ENCODE peak calls at places on chromosomes 11 and 22, in six cellular contexts. One of them, this sample, is unnamed. For H3K27me3 and H3K4me1, the result is how much of the 10 kb centered on the place peaks cover.

GRCh38 chr11:313787-314547 is at the start of gene IFITM1:
- DNase-seq in HAP-1: peak
- DNase-seq in ovary: no peak
- DNase-seq in CD8-positive, alpha-beta T cell: peak
- DNase-seq in tibial artery: no peak
- DNase-seq in fibroblast of lung: peak
- DNase-seq in this sample: peak

GRCh38 chr11:69157156-69157821 is 1.6 kb downstream of the SMIM38 start:
- DNase-seq in ovary: no peak
- DNase-seq in CD8-positive, alpha-beta T cell: no peak
- DNase-seq in HAP-1: no peak
- DNase-seq in fibroblast of lung: peak
- DNase-seq in tibial artery: no peak
- DNase-seq in this sample: no peak

GRCh38 chr11:118615282-118615979 is 8.0 kb downstream of the PHLDB1 start:
- DNase-seq in tibial artery: peak
- DNase-seq in CD8-positive, alpha-beta T cell: no peak
- DNase-seq in ovary: no peak
- DNase-seq in fibroblast of lung: no peak
- DNase-seq in HAP-1: peak
- DNase-seq in this sample: no peak

GRCh38 chr22:23777776-23778575 is 5.3 kb downstream of the MMP11 start:
- DNase-seq in CD8-positive, alpha-beta T cell: no peak
- DNase-seq in tibial artery: peak
- DNase-seq in fibroblast of lung: no peak
- DNase-seq in ovary: no peak
- DNase-seq in HAP-1: no peak
- DNase-seq in this sample: no peak

GRCh38 chr11:72326151-72326842 is 82.3 kb upstream of the PHOX2A start:
- DNase-seq in CD8-positive, alpha-beta T cell: no peak
- DNase-seq in tibial artery: no peak
- DNase-seq in fibroblast of lung: peak
- DNase-seq in ovary: no peak
- DNase-seq in HAP-1: no peak
- DNase-seq in this sample: no peak

GRCh38 chr22:30327864-30328345 is 1.2 kb upstream of the TBC1D10A start:
- DNase-seq in tibial artery: no peak
- DNase-seq in HAP-1: no peak
- DNase-seq in CD8-positive, alpha-beta T cell: no peak
- DNase-seq in fibroblast of lung: no peak
- DNase-seq in ovary: no peak
- DNase-seq in this sample: no peak

GRCh38 chr11:70483077-70483861 is 84.9 kb downstream of the CTTN start:
- DNase-seq in fibroblast of lung: peak
- DNase-seq in CD8-positive, alpha-beta T cell: no peak
- DNase-seq in ovary: no peak
- DNase-seq in tibial artery: no peak
- DNase-seq in HAP-1: no peak
- DNase-seq in this sample: no peak

GRCh38 chr11:78251083-78251699 is 62.5 kb downstream of the USP35 start:
- DNase-seq in ovary: no peak
- DNase-seq in fibroblast of lung: peak
- DNase-seq in HAP-1: peak
- DNase-seq in CD8-positive, alpha-beta T cell: no peak
- DNase-seq in tibial artery: no peak
- DNase-seq in this sample: no peak

GRCh38 chr11:111307472-111308108 is 9.2 kb downstream of the POU2AF3 start:
- DNase-seq in HAP-1: no peak
- DNase-seq in fibroblast of lung: no peak
- DNase-seq in ovary: no peak
- DNase-seq in CD8-positive, alpha-beta T cell: no peak
- DNase-seq in tibial artery: no peak
- DNase-seq in this sample: no peak
- H3K27me3 ChIP-seq in HAP-1: under half
- H3K27me3 ChIP-seq in fibroblast of lung: under half
- H3K27me3 ChIP-seq in ovary: under half
- H3K27me3 ChIP-seq in CD8-positive, alpha-beta T cell: under half
- H3K27me3 ChIP-seq in tibial artery: under half
- H3K27me3 ChIP-seq in this sample: under half

GRCh38 chr22:17214416-17215043 is 4.7 kb downstream of the ADA2 start:
- DNase-seq in fibroblast of lung: no peak
- DNase-seq in HAP-1: no peak
- DNase-seq in tibial artery: no peak
- DNase-seq in CD8-positive, alpha-beta T cell: no peak
- DNase-seq in ovary: no peak
- DNase-seq in this sample: no peak

GRCh38 chr22:17222503-17222902 is 3.3 kb upstream of the ADA2 start:
- DNase-seq in HAP-1: no peak
- DNase-seq in tibial artery: no peak
- DNase-seq in CD8-positive, alpha-beta T cell: no peak
- DNase-seq in ovary: no peak
- DNase-seq in fibroblast of lung: no peak
- DNase-seq in this sample: no peak

GRCh38 chr22:17217179-17217578 is 2.1 kb downstream of the ADA2 start:
- DNase-seq in CD8-positive, alpha-beta T cell: no peak
- DNase-seq in HAP-1: peak
- DNase-seq in ovary: no peak
- DNase-seq in fibroblast of lung: no peak
- DNase-seq in tibial artery: no peak
- DNase-seq in this sample: peak

GRCh38 chr22:17213976-17214375 is 5.3 kb downstream of the ADA2 start:
- DNase-seq in CD8-positive, alpha-beta T cell: peak
- DNase-seq in ovary: no peak
- DNase-seq in HAP-1: peak
- DNase-seq in fibroblast of lung: peak
- DNase-seq in tibial artery: peak
- DNase-seq in this sample: no peak

GRCh38 chr22:17218341-17218740 is 894 bp downstream of the ADA2 start:
- DNase-seq in fibroblast of lung: no peak
- DNase-seq in ovary: no peak
- DNase-seq in CD8-positive, alpha-beta T cell: no peak
- DNase-seq in tibial artery: no peak
- DNase-seq in HAP-1: no peak
- DNase-seq in this sample: no peak
- H3K4me3 ChIP-seq in fibroblast of lung: no peak
- H3K4me3 ChIP-seq in ovary: no peak
- H3K4me3 ChIP-seq in CD8-positive, alpha-beta T cell: peak
- H3K4me3 ChIP-seq in tibial artery: no peak
- H3K4me3 ChIP-seq in HAP-1: no peak
- H3K4me3 ChIP-seq in this sample: peak

DNA sequence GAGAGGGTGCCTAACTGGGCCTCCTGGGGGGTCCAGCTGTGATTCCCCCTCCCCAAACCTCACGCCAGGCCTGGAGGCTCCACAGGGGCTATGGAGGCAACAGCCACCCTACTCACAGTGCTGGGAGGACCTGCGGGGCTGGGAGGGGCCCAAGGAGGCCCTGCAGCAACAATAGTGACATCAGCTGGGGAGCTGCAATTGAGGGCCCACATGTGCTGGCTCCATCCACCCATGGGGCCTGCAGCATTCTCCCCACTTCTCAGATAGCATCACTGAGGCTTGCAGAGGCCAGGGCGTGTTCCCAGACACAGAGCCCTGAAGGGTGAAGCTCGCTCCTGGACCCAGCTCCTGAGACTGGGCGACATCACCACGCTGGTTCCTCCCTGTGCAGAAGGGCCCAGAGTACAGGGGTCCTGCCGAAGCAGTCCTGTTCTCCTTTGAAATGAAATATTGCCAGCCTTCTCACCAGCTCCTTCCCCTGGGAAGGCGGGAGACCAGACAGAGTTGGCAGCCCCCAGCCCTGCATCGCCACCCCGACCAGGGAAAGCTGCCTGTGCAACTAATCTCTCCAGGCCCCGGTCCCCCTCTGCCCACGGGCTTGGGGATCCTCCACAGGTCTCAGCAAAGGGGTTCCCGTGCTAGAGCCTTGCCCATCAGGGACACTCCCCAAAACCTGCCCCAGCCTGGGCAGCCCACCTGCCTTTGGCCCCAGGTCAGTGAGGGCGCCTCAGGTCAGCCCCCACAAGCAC is 8.9 kb upstream of the TBX1 start:
- DNase-seq in ovary: no peak
- DNase-seq in tibial artery: no peak
- DNase-seq in fibroblast of lung: no peak
- DNase-seq in HAP-1: no peak
- DNase-seq in CD8-positive, alpha-beta T cell: no peak
- DNase-seq in this sample: no peak
- H3K4me1 ChIP-seq in ovary: under half
- H3K4me1 ChIP-seq in tibial artery: under half
- H3K4me1 ChIP-seq in fibroblast of lung: under half
- H3K4me1 ChIP-seq in HAP-1: under half
- H3K4me1 ChIP-seq in CD8-positive, alpha-beta T cell: under half
- H3K4me1 ChIP-seq in this sample: under half

GRCh38 chr11:20203836-20204235 is 43.6 kb upstream of the DBX1 start:
- DNase-seq in fibroblast of lung: no peak
- DNase-seq in ovary: no peak
- DNase-seq in CD8-positive, alpha-beta T cell: no peak
- DNase-seq in HAP-1: no peak
- DNase-seq in tibial artery: no peak
- DNase-seq in this sample: no peak
- H3K27me3 ChIP-seq in fibroblast of lung: under half
- H3K27me3 ChIP-seq in ovary: under half
- H3K27me3 ChIP-seq in CD8-positive, alpha-beta T cell: under half
- H3K27me3 ChIP-seq in HAP-1: under half
- H3K27me3 ChIP-seq in tibial artery: under half
- H3K27me3 ChIP-seq in this sample: under half

GRCh38 chr11:46346886-46347636 is at the start of gene DGKZ:
- DNase-seq in ovary: peak
- DNase-seq in fibroblast of lung: peak
- DNase-seq in CD8-positive, alpha-beta T cell: peak
- DNase-seq in tibial artery: peak
- DNase-seq in HAP-1: peak
- DNase-seq in this sample: peak

GRCh38 chr11:46343520-46343919 is 3.7 kb upstream of the DGKZ start:
- DNase-seq in HAP-1: no peak
- DNase-seq in tibial artery: no peak
- DNase-seq in ovary: no peak
- DNase-seq in CD8-positive, alpha-beta T cell: no peak
- DNase-seq in fibroblast of lung: no peak
- DNase-seq in this sample: no peak

GRCh38 chr11:46347637-46348311 is 511 bp downstream of the DGKZ start:
- DNase-seq in tibial artery: no peak
- DNase-seq in fibroblast of lung: no peak
- DNase-seq in HAP-1: no peak
- DNase-seq in ovary: peak
- DNase-seq in CD8-positive, alpha-beta T cell: no peak
- DNase-seq in this sample: no peak

GRCh38 chr11:46345131-46345597 is 2.1 kb upstream of the DGKZ start:
- DNase-seq in tibial artery: peak
- DNase-seq in fibroblast of lung: no peak
- DNase-seq in ovary: no peak
- DNase-seq in CD8-positive, alpha-beta T cell: no peak
- DNase-seq in HAP-1: no peak
- DNase-seq in this sample: no peak

GRCh38 chr11:46345881-46346484 is 1.3 kb upstream of the DGKZ start:
- DNase-seq in tibial artery: no peak
- DNase-seq in HAP-1: no peak
- DNase-seq in CD8-positive, alpha-beta T cell: no peak
- DNase-seq in ovary: no peak
- DNase-seq in fibroblast of lung: no peak
- DNase-seq in this sample: peak
- H3K4me3 ChIP-seq in tibial artery: peak
- H3K4me3 ChIP-seq in HAP-1: no peak
- H3K4me3 ChIP-seq in CD8-positive, alpha-beta T cell: peak
- H3K4me3 ChIP-seq in ovary: no peak
- H3K4me3 ChIP-seq in fibroblast of lung: no peak
- H3K4me3 ChIP-seq in this sample: peak

GRCh38 chr22:46112405-46112804 is 37.9 kb upstream of the PPARA start:
- DNase-seq in tibial artery: no peak
- DNase-seq in ovary: no peak
- DNase-seq in HAP-1: no peak
- DNase-seq in CD8-positive, alpha-beta T cell: no peak
- DNase-seq in fibroblast of lung: no peak
- DNase-seq in this sample: no peak

GRCh38 chr22:46109474-46110003 is 40.8 kb upstream of the PPARA start:
- DNase-seq in tibial artery: no peak
- DNase-seq in HAP-1: no peak
- DNase-seq in ovary: no peak
- DNase-seq in fibroblast of lung: no peak
- DNase-seq in CD8-positive, alpha-beta T cell: no peak
- DNase-seq in this sample: no peak

GRCh38 chr22:46108564-46109473 is 41.5 kb upstream of the PPARA start:
- DNase-seq in HAP-1: peak
- DNase-seq in tibial artery: no peak
- DNase-seq in ovary: peak
- DNase-seq in CD8-positive, alpha-beta T cell: no peak
- DNase-seq in fibroblast of lung: no peak
- DNase-seq in this sample: no peak

GRCh38 chr22:46111645-46112306 is 38.5 kb upstream of the PPARA start:
- DNase-seq in HAP-1: no peak
- DNase-seq in tibial artery: no peak
- DNase-seq in ovary: no peak
- DNase-seq in fibroblast of lung: no peak
- DNase-seq in CD8-positive, alpha-beta T cell: no peak
- DNase-seq in this sample: no peak

DNA sequence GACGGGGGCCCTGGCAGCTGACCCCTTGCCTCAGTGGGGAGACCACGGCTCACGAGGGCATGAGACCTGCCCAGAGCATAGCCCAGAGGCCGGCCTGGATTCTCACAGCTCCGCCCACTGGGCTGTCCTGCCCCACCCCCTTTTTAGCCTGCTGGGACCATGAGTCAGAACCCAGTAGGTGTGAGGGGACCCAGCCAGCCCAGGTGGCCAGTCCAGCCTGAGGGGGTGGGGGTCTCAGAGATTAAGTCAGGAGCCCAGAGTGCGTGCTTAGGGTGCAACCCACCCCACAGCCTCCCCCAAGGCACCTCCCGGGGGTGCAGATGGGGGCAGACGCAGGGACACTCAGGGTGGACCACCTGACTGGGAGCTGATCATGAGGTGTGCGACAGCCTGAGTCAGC is 40.1 kb upstream of the PPARA start:
- DNase-seq in tibial artery: no peak
- DNase-seq in ovary: no peak
- DNase-seq in fibroblast of lung: peak
- DNase-seq in CD8-positive, alpha-beta T cell: no peak
- DNase-seq in HAP-1: no peak
- DNase-seq in this sample: no peak
- H3K4me1 ChIP-seq in tibial artery: under half
- H3K4me1 ChIP-seq in ovary: half or more
- H3K4me1 ChIP-seq in fibroblast of lung: half or more
- H3K4me1 ChIP-seq in CD8-positive, alpha-beta T cell: under half
- H3K4me1 ChIP-seq in HAP-1: under half
- H3K4me1 ChIP-seq in this sample: under half